ENCODE peak calls at places on chromosomes 6 and 20, in six cellular contexts. One of them, this sample, is unnamed.

GRCh38 chr6:122789078-122789861 is at the start of gene SMPDL3A:
- DNase-seq in keratinocyte: no peak
- DNase-seq in CD8-positive, alpha-beta T cell: no peak
- DNase-seq in A549: peak; percentile 73
- DNase-seq in heart left ventricle: peak; percentile 85
- DNase-seq in adrenal gland: peak; percentile 87
- DNase-seq in this sample: peak; percentile 78

GRCh38 chr20:60105404-60105803 is 147.2 kb downstream of the CDH26 start:
- DNase-seq in keratinocyte: no peak
- DNase-seq in CD8-positive, alpha-beta T cell: no peak
- DNase-seq in A549: no peak
- DNase-seq in heart left ventricle: no peak
- DNase-seq in adrenal gland: no peak
- DNase-seq in this sample: no peak

GRCh38 chr6:136786708-136787107 is 5.6 kb downstream of the MAP3K5 start:
- DNase-seq in keratinocyte: no peak
- DNase-seq in CD8-positive, alpha-beta T cell: no peak
- DNase-seq in A549: no peak
- DNase-seq in heart left ventricle: no peak
- DNase-seq in adrenal gland: no peak
- DNase-seq in this sample: no peak

GRCh38 chr6:51738614-51739013 is 348.8 kb downstream of the PKHD1 start:
- DNase-seq in keratinocyte: no peak
- DNase-seq in CD8-positive, alpha-beta T cell: no peak
- DNase-seq in A549: no peak
- DNase-seq in heart left ventricle: no peak
- DNase-seq in adrenal gland: no peak
- DNase-seq in this sample: no peak

GRCh38 chr6:52407467-52407866 is 12.7 kb upstream of the EFHC1 start:
- DNase-seq in keratinocyte: no peak
- DNase-seq in CD8-positive, alpha-beta T cell: no peak
- DNase-seq in A549: peak; percentile 68
- DNase-seq in heart left ventricle: no peak
- DNase-seq in adrenal gland: peak; percentile 33
- DNase-seq in this sample: no peak

GRCh38 chr6:112163295-112164257 is 76.2 kb downstream of the FAM229B start:
- DNase-seq in keratinocyte: no peak
- DNase-seq in CD8-positive, alpha-beta T cell: peak; percentile 66
- DNase-seq in A549: peak; percentile 45
- DNase-seq in heart left ventricle: peak; percentile 49
- DNase-seq in adrenal gland: peak; percentile 81
- DNase-seq in this sample: peak; percentile 56

GRCh38 chr20:8640461-8640860 is 428.4 kb upstream of the PLCB4 start:
- DNase-seq in keratinocyte: no peak
- DNase-seq in CD8-positive, alpha-beta T cell: no peak
- DNase-seq in A549: no peak
- DNase-seq in heart left ventricle: no peak
- DNase-seq in adrenal gland: no peak
- DNase-seq in this sample: no peak

GRCh38 chr20:1330075-1330830 is 1.3 kb upstream of the SDCBP2 start:
- DNase-seq in keratinocyte: no peak
- DNase-seq in CD8-positive, alpha-beta T cell: no peak
- DNase-seq in A549: peak; percentile 19
- DNase-seq in heart left ventricle: peak; percentile 82
- DNase-seq in adrenal gland: peak; percentile 95
- DNase-seq in this sample: peak; percentile 93

GRCh38 chr6:43851204-43851855 is 81.3 kb downstream of the VEGFA start:
- DNase-seq in keratinocyte: no peak
- DNase-seq in CD8-positive, alpha-beta T cell: no peak
- DNase-seq in A549: no peak
- DNase-seq in heart left ventricle: no peak
- DNase-seq in adrenal gland: no peak
- DNase-seq in this sample: no peak

DNA sequence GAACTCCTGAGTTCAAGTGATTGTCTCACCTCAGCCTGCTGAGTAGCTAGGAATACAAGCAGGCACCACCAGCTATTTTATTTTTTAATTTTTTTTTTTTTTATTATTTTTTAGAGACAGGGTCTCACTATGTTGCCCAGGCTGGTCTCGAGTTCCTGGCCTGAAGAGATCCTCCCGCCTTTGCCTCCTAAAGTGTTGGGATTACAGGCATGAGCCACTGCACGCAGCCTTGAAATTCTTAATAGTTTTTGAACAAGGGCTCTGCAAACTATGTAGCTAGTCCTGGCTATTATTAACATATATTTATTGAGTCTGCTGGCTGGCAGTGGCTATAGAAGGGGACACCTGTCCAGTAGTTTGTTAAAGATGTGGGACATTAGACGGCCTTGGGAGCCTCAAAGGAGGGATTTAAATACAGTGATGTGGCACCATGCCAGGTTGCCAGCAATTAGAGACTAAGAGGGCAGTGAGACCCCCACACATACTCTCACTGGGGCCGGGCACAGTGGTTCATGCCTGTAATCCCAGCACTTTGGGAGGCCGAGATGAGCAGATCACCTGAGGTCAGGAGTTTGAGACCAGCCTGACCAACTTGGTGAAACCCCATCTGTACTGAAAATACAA is 21.1 kb upstream of the TAF8 start:
- DNase-seq in keratinocyte: no peak
- DNase-seq in CD8-positive, alpha-beta T cell: no peak
- DNase-seq in A549: no peak
- DNase-seq in heart left ventricle: no peak
- DNase-seq in adrenal gland: no peak
- DNase-seq in this sample: no peak
- H3K4me1 ChIP-seq in keratinocyte: no peaks in the 10 kb centered on the region
- H3K4me1 ChIP-seq in CD8-positive, alpha-beta T cell: peaks cover 88% of the 10 kb centered on the region
- H3K4me1 ChIP-seq in A549: peaks cover 31% of the 10 kb centered on the region
- H3K4me1 ChIP-seq in heart left ventricle: peaks cover 38% of the 10 kb centered on the region
- H3K4me1 ChIP-seq in adrenal gland: peaks cover 42% of the 10 kb centered on the region
- H3K4me1 ChIP-seq in this sample: peaks cover 23% of the 10 kb centered on the region

DNA sequence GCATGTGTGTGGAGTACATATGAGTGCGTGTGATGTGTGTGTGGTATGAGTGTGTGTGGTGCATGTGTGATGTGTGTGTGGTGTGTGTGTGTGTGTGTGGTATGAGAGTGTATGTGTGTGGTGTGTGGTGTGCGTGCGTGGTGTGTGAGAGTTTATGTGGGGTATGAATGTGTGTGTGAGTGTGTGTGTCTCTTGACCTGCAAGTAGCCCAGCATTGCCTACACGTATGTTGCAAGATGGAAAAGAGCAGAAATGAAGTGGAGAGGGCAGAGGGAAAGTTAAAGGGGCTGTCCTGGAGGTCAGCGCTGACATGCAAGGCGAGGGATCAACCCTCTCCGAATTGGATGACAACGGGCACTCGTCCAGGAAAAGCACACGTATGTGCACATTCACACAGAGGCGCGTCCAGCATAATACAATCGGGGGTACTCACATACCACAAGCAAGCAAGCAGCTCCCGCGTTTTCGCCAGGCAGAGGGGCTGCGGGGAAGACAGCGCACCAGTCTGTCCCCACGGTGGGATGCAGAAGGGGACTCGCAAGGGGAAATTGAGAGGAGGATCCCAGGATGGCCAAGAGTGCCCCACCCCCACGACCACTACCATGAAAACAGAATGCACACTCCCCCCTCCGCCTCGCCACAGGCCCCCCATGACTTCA is 174.5 kb upstream of the AFDN start:
- DNase-seq in keratinocyte: no peak
- DNase-seq in CD8-positive, alpha-beta T cell: no peak
- DNase-seq in A549: no peak
- DNase-seq in heart left ventricle: no peak
- DNase-seq in adrenal gland: no peak
- DNase-seq in this sample: no peak
- H3K9me3 ChIP-seq in keratinocyte: peaks cover 11% of the 10 kb centered on the region
- H3K9me3 ChIP-seq in CD8-positive, alpha-beta T cell: no peaks in the 10 kb centered on the region
- H3K9me3 ChIP-seq in A549: no peaks in the 10 kb centered on the region
- H3K9me3 ChIP-seq in heart left ventricle: no peaks in the 10 kb centered on the region
- H3K9me3 ChIP-seq in adrenal gland: no peaks in the 10 kb centered on the region
- H3K9me3 ChIP-seq in this sample: no peaks in the 10 kb centered on the region

DNA sequence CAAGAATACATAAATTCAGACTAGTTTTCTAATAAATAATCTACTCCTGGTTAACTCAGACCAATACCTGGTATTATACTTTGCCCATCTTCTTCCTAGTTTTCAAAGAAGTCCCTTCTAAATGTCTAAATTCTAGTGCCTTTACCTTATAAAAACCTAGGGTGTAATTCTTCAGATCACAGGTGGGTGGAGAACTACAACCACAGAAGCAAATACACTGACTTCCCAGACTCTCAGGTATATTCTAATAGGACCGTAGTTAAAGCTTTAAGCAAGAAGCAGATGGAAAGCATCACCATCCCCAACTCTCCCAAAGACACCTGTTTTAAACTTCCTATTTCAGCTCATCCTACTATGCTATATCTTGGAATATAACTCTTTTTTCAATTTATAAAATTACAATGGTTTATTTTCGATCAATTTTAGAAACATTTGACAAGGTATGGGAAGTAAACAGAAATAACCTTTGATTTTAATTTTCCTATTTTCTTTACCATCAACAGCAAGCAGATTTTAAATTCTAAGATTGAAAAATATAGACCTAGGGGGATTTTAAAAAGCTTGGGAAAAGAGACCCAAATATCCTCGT is 15.8 kb downstream of the MAN1A1 start:
- DNase-seq in keratinocyte: no peak
- DNase-seq in CD8-positive, alpha-beta T cell: no peak
- DNase-seq in A549: peak; percentile 19
- DNase-seq in heart left ventricle: no peak
- DNase-seq in adrenal gland: no peak
- DNase-seq in this sample: no peak
- TF ChIP-seq CTCF in keratinocyte: peak; percentile 58
- TF ChIP-seq CTCF in CD8-positive, alpha-beta T cell: peak; percentile 80
- TF ChIP-seq CTCF in A549: peak; percentile 31
- TF ChIP-seq CTCF in heart left ventricle: peak; percentile 39
- TF ChIP-seq CTCF in adrenal gland: no peak
- TF ChIP-seq CTCF in this sample: no peak

GRCh38 chr6:15378864-15379263 is 133.0 kb downstream of the JARID2 start:
- DNase-seq in keratinocyte: no peak
- DNase-seq in CD8-positive, alpha-beta T cell: no peak
- DNase-seq in A549: no peak
- DNase-seq in heart left ventricle: no peak
- DNase-seq in adrenal gland: no peak
- DNase-seq in this sample: no peak
- H3K4me1 ChIP-seq in keratinocyte: peaks cover 17% of the 10 kb centered on the region
- H3K4me1 ChIP-seq in CD8-positive, alpha-beta T cell: peaks cover 4% of the 10 kb centered on the region
- H3K4me1 ChIP-seq in A549: no peaks in the 10 kb centered on the region
- H3K4me1 ChIP-seq in heart left ventricle: peaks cover 34% of the 10 kb centered on the region
- H3K4me1 ChIP-seq in adrenal gland: peaks cover 18% of the 10 kb centered on the region
- H3K4me1 ChIP-seq in this sample: peaks cover 47% of the 10 kb centered on the region

DNA sequence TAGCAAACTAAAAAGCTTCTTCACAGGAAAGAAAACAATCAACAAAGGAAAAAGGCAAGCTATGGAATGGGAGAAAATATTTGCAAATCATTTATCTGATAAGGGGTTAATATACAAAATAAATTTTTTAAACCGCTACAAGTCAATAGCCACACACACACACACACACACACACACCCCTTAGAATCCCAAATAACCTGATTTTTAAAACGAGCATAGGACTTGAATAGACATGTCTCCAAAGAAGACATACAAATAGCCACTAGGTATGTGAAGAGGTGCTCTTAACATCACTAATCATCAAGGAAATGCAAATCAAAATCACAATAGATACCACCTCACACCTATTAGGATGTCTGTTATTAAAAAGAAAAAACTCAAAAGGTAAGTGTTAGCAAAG is 187.7 kb downstream of the TRIM27 start:
- DNase-seq in keratinocyte: no peak
- DNase-seq in CD8-positive, alpha-beta T cell: no peak
- DNase-seq in A549: no peak
- DNase-seq in heart left ventricle: no peak
- DNase-seq in adrenal gland: no peak
- DNase-seq in this sample: no peak
- H3K9me3 ChIP-seq in keratinocyte: no peaks in the 10 kb centered on the region
- H3K9me3 ChIP-seq in CD8-positive, alpha-beta T cell: peaks cover 13% of the 10 kb centered on the region
- H3K9me3 ChIP-seq in A549: no peaks in the 10 kb centered on the region
- H3K9me3 ChIP-seq in heart left ventricle: no peaks in the 10 kb centered on the region
- H3K9me3 ChIP-seq in adrenal gland: no peaks in the 10 kb centered on the region
- H3K9me3 ChIP-seq in this sample: no peaks in the 10 kb centered on the region

GRCh38 chr6:36120979-36121706 is 9.2 kb upstream of the MAPK13 start:
- DNase-seq in keratinocyte: no peak
- DNase-seq in CD8-positive, alpha-beta T cell: peak; percentile 33
- DNase-seq in A549: peak; percentile 11
- DNase-seq in heart left ventricle: peak; percentile 42
- DNase-seq in adrenal gland: peak; percentile 86
- DNase-seq in this sample: peak; percentile 60
- TF ChIP-seq CTCF in keratinocyte: no peak
- TF ChIP-seq CTCF in CD8-positive, alpha-beta T cell: no peak
- TF ChIP-seq CTCF in A549: no peak
- TF ChIP-seq CTCF in heart left ventricle: no peak
- TF ChIP-seq CTCF in adrenal gland: no peak
- TF ChIP-seq CTCF in this sample: no peak

GRCh38 chr6:163420315-163420667 is 5.8 kb downstream of the QKI start:
- DNase-seq in keratinocyte: no peak
- DNase-seq in CD8-positive, alpha-beta T cell: no peak
- DNase-seq in A549: no peak
- DNase-seq in heart left ventricle: no peak
- DNase-seq in adrenal gland: no peak
- DNase-seq in this sample: no peak

GRCh38 chr6:163417595-163417994 is 3.1 kb downstream of the QKI start:
- DNase-seq in keratinocyte: no peak
- DNase-seq in CD8-positive, alpha-beta T cell: no peak
- DNase-seq in A549: no peak
- DNase-seq in heart left ventricle: no peak
- DNase-seq in adrenal gland: no peak
- DNase-seq in this sample: no peak

GRCh38 chr6:163419413-163420314 is 5.1 kb downstream of the QKI start:
- DNase-seq in keratinocyte: no peak
- DNase-seq in CD8-positive, alpha-beta T cell: no peak
- DNase-seq in A549: no peak
- DNase-seq in heart left ventricle: no peak
- DNase-seq in adrenal gland: peak; percentile 60
- DNase-seq in this sample: no peak

GRCh38 chr6:163416640-163417253 is 2.2 kb downstream of the QKI start:
- DNase-seq in keratinocyte: no peak
- DNase-seq in CD8-positive, alpha-beta T cell: no peak
- DNase-seq in A549: peak; percentile 75
- DNase-seq in heart left ventricle: peak; percentile 38
- DNase-seq in adrenal gland: peak; percentile 75
- DNase-seq in this sample: no peak

GRCh38 chr6:163418273-163419029 is 3.9 kb downstream of the QKI start:
- DNase-seq in keratinocyte: no peak
- DNase-seq in CD8-positive, alpha-beta T cell: no peak
- DNase-seq in A549: no peak
- DNase-seq in heart left ventricle: no peak
- DNase-seq in adrenal gland: no peak
- DNase-seq in this sample: no peak
- H3K4me1 ChIP-seq in keratinocyte: peaks cover 21% of the 10 kb centered on the region
- H3K4me1 ChIP-seq in CD8-positive, alpha-beta T cell: peaks cover 29% of the 10 kb centered on the region
- H3K4me1 ChIP-seq in A549: peaks cover 48% of the 10 kb centered on the region
- H3K4me1 ChIP-seq in heart left ventricle: peaks cover 47% of the 10 kb centered on the region
- H3K4me1 ChIP-seq in adrenal gland: peaks cover 60% of the 10 kb centered on the region
- H3K4me1 ChIP-seq in this sample: peaks cover 45% of the 10 kb centered on the region